ENCODE peak calls at places on chromosomes 16 and 17, in nine cellular contexts. One of them, this sample, is unnamed.

GRCh38 chr17:76174072-76174471 is 33.0 kb upstream of the FOXJ1 start:
- DNase-seq in naive thymus-derived CD8-positive, alpha-beta T cell: no peak
- DNase-seq in effector memory CD8-positive, alpha-beta T cell: no peak
- DNase-seq in EL: no peak
- DNase-seq in AG08396: no peak
- DNase-seq in NCI-H1436: no peak
- DNase-seq in RWPE1: no peak
- DNase-seq in dermis blood vessel endothelial cell: no peak
- DNase-seq in activated B cell treated with CpG ODN at 0.5 μM for 24 hours: no peak
- DNase-seq in this sample: no peak

GRCh38 chr17:81641825-81642489 is 5.0 kb downstream of the TSPAN10 start:
- DNase-seq in naive thymus-derived CD8-positive, alpha-beta T cell: no peak
- DNase-seq in effector memory CD8-positive, alpha-beta T cell: no peak
- DNase-seq in EL: peak; percentile 83
- DNase-seq in AG08396: peak; percentile 93
- DNase-seq in NCI-H1436: no peak
- DNase-seq in RWPE1: peak; percentile 92
- DNase-seq in dermis blood vessel endothelial cell: no peak
- DNase-seq in activated B cell treated with CpG ODN at 0.5 μM for 24 hours: no peak
- DNase-seq in this sample: no peak

GRCh38 chr16:608019-608418 is 18.2 kb downstream of the RAB40C start:
- DNase-seq in naive thymus-derived CD8-positive, alpha-beta T cell: no peak
- DNase-seq in effector memory CD8-positive, alpha-beta T cell: no peak
- DNase-seq in EL: no peak
- DNase-seq in AG08396: no peak
- DNase-seq in NCI-H1436: no peak
- DNase-seq in RWPE1: no peak
- DNase-seq in dermis blood vessel endothelial cell: no peak
- DNase-seq in activated B cell treated with CpG ODN at 0.5 μM for 24 hours: no peak
- DNase-seq in this sample: no peak

GRCh38 chr17:60390881-60391418 is 983 bp downstream of the USP32 start:
- DNase-seq in naive thymus-derived CD8-positive, alpha-beta T cell: no peak
- DNase-seq in effector memory CD8-positive, alpha-beta T cell: peak; percentile 6
- DNase-seq in EL: peak; percentile 58
- DNase-seq in AG08396: peak; percentile 31
- DNase-seq in NCI-H1436: no peak
- DNase-seq in RWPE1: peak; percentile 28
- DNase-seq in dermis blood vessel endothelial cell: peak; percentile 71
- DNase-seq in activated B cell treated with CpG ODN at 0.5 μM for 24 hours: peak; percentile 25
- DNase-seq in this sample: no peak

GRCh38 chr17:81200695-81201580 is 21.8 kb downstream of the CEP131 start:
- DNase-seq in naive thymus-derived CD8-positive, alpha-beta T cell: no peak
- DNase-seq in effector memory CD8-positive, alpha-beta T cell: no peak
- DNase-seq in EL: peak; percentile 56
- DNase-seq in AG08396: peak; percentile 91
- DNase-seq in NCI-H1436: peak; percentile 52
- DNase-seq in RWPE1: peak; percentile 33
- DNase-seq in dermis blood vessel endothelial cell: peak; percentile 92
- DNase-seq in activated B cell treated with CpG ODN at 0.5 μM for 24 hours: no peak
- DNase-seq in this sample: no peak

GRCh38 chr17:50205111-50205821 is 3.8 kb upstream of the COL1A1 start:
- DNase-seq in naive thymus-derived CD8-positive, alpha-beta T cell: no peak
- DNase-seq in effector memory CD8-positive, alpha-beta T cell: no peak
- DNase-seq in EL: peak; percentile 75
- DNase-seq in AG08396: no peak
- DNase-seq in NCI-H1436: no peak
- DNase-seq in RWPE1: no peak
- DNase-seq in dermis blood vessel endothelial cell: no peak
- DNase-seq in activated B cell treated with CpG ODN at 0.5 μM for 24 hours: no peak
- DNase-seq in this sample: no peak

GRCh38 chr16:19698480-19699465 is 19.3 kb downstream of the KNOP1 start:
- DNase-seq in naive thymus-derived CD8-positive, alpha-beta T cell: no peak
- DNase-seq in effector memory CD8-positive, alpha-beta T cell: no peak
- DNase-seq in EL: no peak
- DNase-seq in AG08396: no peak
- DNase-seq in NCI-H1436: no peak
- DNase-seq in RWPE1: no peak
- DNase-seq in dermis blood vessel endothelial cell: no peak
- DNase-seq in activated B cell treated with CpG ODN at 0.5 μM for 24 hours: no peak
- DNase-seq in this sample: no peak

GRCh38 chr17:76398523-76399174 is 14.2 kb downstream of the SPHK1 start:
- DNase-seq in naive thymus-derived CD8-positive, alpha-beta T cell: no peak
- DNase-seq in effector memory CD8-positive, alpha-beta T cell: no peak
- DNase-seq in EL: no peak
- DNase-seq in AG08396: no peak
- DNase-seq in NCI-H1436: no peak
- DNase-seq in RWPE1: no peak
- DNase-seq in dermis blood vessel endothelial cell: no peak
- DNase-seq in activated B cell treated with CpG ODN at 0.5 μM for 24 hours: no peak
- DNase-seq in this sample: no peak

GRCh38 chr17:51860934-51861561 is 297.5 kb downstream of the CA10 start:
- DNase-seq in naive thymus-derived CD8-positive, alpha-beta T cell: no peak
- DNase-seq in effector memory CD8-positive, alpha-beta T cell: no peak
- DNase-seq in EL: peak; percentile 28
- DNase-seq in AG08396: no peak
- DNase-seq in NCI-H1436: peak; percentile 40
- DNase-seq in RWPE1: no peak
- DNase-seq in dermis blood vessel endothelial cell: no peak
- DNase-seq in activated B cell treated with CpG ODN at 0.5 μM for 24 hours: no peak
- DNase-seq in this sample: no peak

GRCh38 chr17:15882777-15883176 is 62.2 kb upstream of the ADORA2B start:
- DNase-seq in naive thymus-derived CD8-positive, alpha-beta T cell: no peak
- DNase-seq in effector memory CD8-positive, alpha-beta T cell: no peak
- DNase-seq in EL: no peak
- DNase-seq in AG08396: no peak
- DNase-seq in NCI-H1436: no peak
- DNase-seq in RWPE1: no peak
- DNase-seq in dermis blood vessel endothelial cell: no peak
- DNase-seq in activated B cell treated with CpG ODN at 0.5 μM for 24 hours: no peak
- DNase-seq in this sample: no peak

GRCh38 chr17:82051776-82052637 is at the start of the genes GPS1 and RFNG:
- DNase-seq in naive thymus-derived CD8-positive, alpha-beta T cell: peak; percentile 77
- DNase-seq in effector memory CD8-positive, alpha-beta T cell: peak; percentile 73
- DNase-seq in EL: peak; percentile 62
- DNase-seq in AG08396: peak; percentile 92
- DNase-seq in NCI-H1436: peak; percentile 73
- DNase-seq in RWPE1: peak; percentile 68
- DNase-seq in dermis blood vessel endothelial cell: peak; percentile 59
- DNase-seq in activated B cell treated with CpG ODN at 0.5 μM for 24 hours: peak; percentile 84
- DNase-seq in this sample: peak; percentile 73

GRCh38 chr16:55046513-55046912 is 115.8 kb downstream of the IRX5 start:
- DNase-seq in naive thymus-derived CD8-positive, alpha-beta T cell: no peak
- DNase-seq in effector memory CD8-positive, alpha-beta T cell: no peak
- DNase-seq in EL: no peak
- DNase-seq in AG08396: no peak
- DNase-seq in NCI-H1436: no peak
- DNase-seq in RWPE1: no peak
- DNase-seq in dermis blood vessel endothelial cell: no peak
- DNase-seq in activated B cell treated with CpG ODN at 0.5 μM for 24 hours: no peak
- DNase-seq in this sample: no peak

GRCh38 chr17:5499790-5500189 is 13.4 kb downstream of the MIS12 start:
- DNase-seq in naive thymus-derived CD8-positive, alpha-beta T cell: no peak
- DNase-seq in effector memory CD8-positive, alpha-beta T cell: no peak
- DNase-seq in EL: peak; percentile 28
- DNase-seq in AG08396: peak; percentile 30
- DNase-seq in NCI-H1436: no peak
- DNase-seq in RWPE1: no peak
- DNase-seq in dermis blood vessel endothelial cell: no peak
- DNase-seq in activated B cell treated with CpG ODN at 0.5 μM for 24 hours: no peak
- DNase-seq in this sample: no peak

GRCh38 chr17:44677136-44677535 is 12.4 kb downstream of the CCDC43 start:
- DNase-seq in naive thymus-derived CD8-positive, alpha-beta T cell: no peak
- DNase-seq in effector memory CD8-positive, alpha-beta T cell: no peak
- DNase-seq in EL: peak; percentile 62
- DNase-seq in AG08396: peak; percentile 37
- DNase-seq in NCI-H1436: no peak
- DNase-seq in RWPE1: no peak
- DNase-seq in dermis blood vessel endothelial cell: peak; percentile 38
- DNase-seq in activated B cell treated with CpG ODN at 0.5 μM for 24 hours: no peak
- DNase-seq in this sample: no peak

GRCh38 chr16:73126453-73126853 is 78.5 kb upstream of the ZFHX3 start:
- DNase-seq in naive thymus-derived CD8-positive, alpha-beta T cell: no peak
- DNase-seq in effector memory CD8-positive, alpha-beta T cell: no peak
- DNase-seq in EL: peak; percentile 51
- DNase-seq in AG08396: no peak
- DNase-seq in NCI-H1436: no peak
- DNase-seq in RWPE1: peak; percentile 10
- DNase-seq in dermis blood vessel endothelial cell: no peak
- DNase-seq in activated B cell treated with CpG ODN at 0.5 μM for 24 hours: no peak
- DNase-seq in this sample: no peak

GRCh38 chr17:78589885-78590284 is 12.7 kb upstream of the DNAH17 start:
- DNase-seq in naive thymus-derived CD8-positive, alpha-beta T cell: no peak
- DNase-seq in effector memory CD8-positive, alpha-beta T cell: no peak
- DNase-seq in EL: no peak
- DNase-seq in AG08396: no peak
- DNase-seq in NCI-H1436: no peak
- DNase-seq in RWPE1: peak; percentile 17
- DNase-seq in dermis blood vessel endothelial cell: no peak
- DNase-seq in activated B cell treated with CpG ODN at 0.5 μM for 24 hours: no peak
- DNase-seq in this sample: no peak

This sample was measured in immature natural killer cell.